ENCODE peak calls at places on chromosomes 6 and 20, in five cellular contexts. A is GM23338, O is lower lobe of right lung, T is osteocyte, X is heart left ventricle. S is an unnamed sample.

GRCh38 chr6:12276332-12276943 is 13.7 kb upstream of the EDN1 start:
- DNase-seq in X (no peak), A (no peak), T (no peak), O (no peak), S (no peak)

GRCh38 chr6:50657513-50657912 is 55.8 kb upstream of the TFAP2D start:
- DNase-seq in X (no peak), O (no peak), T (no peak), A (no peak), S (no peak)

GRCh38 chr20:62318411-62319345 is 15.9 kb downstream of the ADRM1 start:
- DNase-seq in X (no peak), O (no peak), T (no peak), A (no peak), S (no peak)

GRCh38 chr20:14673164-14673563 is 335.8 kb upstream of the FLRT3 start:
- DNase-seq in A (no peak), O (no peak), X (no peak), T (no peak), S (no peak)

GRCh38 chr6:129607581-129608186 is 102.3 kb downstream of the ARHGAP18 start:
- DNase-seq in O (no peak), A (no peak), T (no peak), X (no peak), S (no peak)

GRCh38 chr20:18377896-18378481 is 88.8 kb downstream of the DZANK1 start:
- DNase-seq in T (no peak), X (no peak), O (no peak), A (no peak), S (no peak)

GRCh38 chr6:18034798-18035202 is 47.4 kb upstream of the KIF13A start:
- DNase-seq in A (no peak), T (peak), O (no peak), X (no peak), S (no peak)

GRCh38 chr6:42569102-42570028 is 5.5 kb downstream of the UBR2 start:
- DNase-seq in O (no peak), X (no peak), T (no peak), A (no peak), S (no peak)

GRCh38 chr20:51116765-51117686 is 94.1 kb upstream of the KCNG1 start:
- DNase-seq in T (no peak), X (no peak), A (no peak), O (no peak), S (no peak)

GRCh38 chr6:16694789-16695188 is 66.5 kb downstream of the ATXN1 start:
- DNase-seq in A (no peak), T (no peak), X (no peak), O (no peak), S (no peak)

GRCh38 chr6:61886608-61887259 is 399.3 kb downstream of the KHDRBS2 start:
- DNase-seq in A (peak), O (no peak), X (no peak), T (no peak), S (no peak)

GRCh38 chr6:56540950-56541600 is 101.6 kb downstream of the DST start:
- DNase-seq in X (no peak), O (no peak), T (no peak), A (no peak), S (no peak)

GRCh38 chr20:15310361-15310760 is 972.9 kb upstream of the FLRT3 start:
- DNase-seq in A (no peak), X (no peak), T (no peak), O (no peak), S (no peak)

GRCh38 chr6:11618533-11618932 is 81.0 kb downstream of the TMEM170B start:
- DNase-seq in A (peak), X (no peak), O (no peak), T (no peak), S (no peak)

GRCh38 chr6:152146385-152146784 is 338.9 kb downstream of the ESR1 start:
- DNase-seq in O (no peak), A (no peak), T (no peak), X (no peak), S (no peak)

GRCh38 chr6:129617986-129618385 is 92.0 kb downstream of the ARHGAP18 start:
- DNase-seq in A (no peak), O (no peak), T (no peak), X (no peak), S (no peak)

GRCh38 chr6:30113377-30113759 is 478 bp upstream of the TRIM31 start:
- DNase-seq in A (no peak), T (no peak), X (no peak), O (no peak), S (no peak)

GRCh38 chr6:30112402-30113376 is at the start of gene TRIM31:
- DNase-seq in A (no peak), T (no peak), O (no peak), X (no peak), S (no peak)

GRCh38 chr6:30113843-30114242 is 953 bp upstream of the TRIM31 start:
- DNase-seq in A (no peak), X (no peak), O (no peak), T (no peak), S (no peak)

GRCh38 chr6:30121446-30122065 is 8.7 kb upstream of the TRIM31 start:
- DNase-seq in A (no peak), T (peak), O (no peak), X (no peak), S (no peak)

GRCh38 chr6:30116724-30117123 is 3.8 kb upstream of the TRIM31 start:
- DNase-seq in O (no peak), T (no peak), A (no peak), X (no peak), S (no peak)
- TF ChIP-seq CTCF in O (no peak), T (no peak), A (peak), X (no peak), S (peak)

DNA sequence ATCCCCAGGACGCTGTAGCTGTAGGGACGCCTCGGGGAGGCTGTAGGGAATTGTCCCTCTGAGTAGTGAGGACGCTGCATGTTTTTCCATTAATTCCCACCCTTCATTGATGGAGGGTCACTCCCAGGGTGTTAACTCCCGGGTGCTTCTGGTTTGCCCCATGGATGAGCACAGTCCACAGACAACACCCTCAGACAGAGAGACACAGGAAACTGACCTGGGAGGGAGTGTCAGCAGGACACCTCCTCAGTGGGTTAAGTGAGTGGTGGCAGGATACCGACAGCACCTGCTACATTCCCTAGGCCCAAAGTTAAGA is 53.5 kb downstream of the LINC00237 start:
- DNase-seq in A (no peak), T (no peak), X (no peak), O (no peak), S (no peak)
- TF ChIP-seq CTCF in A (no peak), T (no peak), X (no peak), O (no peak), S (no peak)

GRCh38 chr6:157143171-157143884 is 180.0 kb downstream of the TMEM242 start:
- DNase-seq in O (no peak), T (no peak), A (no peak), X (no peak), S (no peak)

GRCh38 chr6:157137501-157137900 is 185.8 kb downstream of the TMEM242 start:
- DNase-seq in T (no peak), X (no peak), A (no peak), O (no peak), S (no peak)

GRCh38 chr6:157134402-157135074 is 188.8 kb downstream of the TMEM242 start:
- DNase-seq in X (no peak), T (no peak), A (no peak), O (no peak), S (no peak)

GRCh38 chr6:157135691-157136090 is 187.6 kb downstream of the TMEM242 start:
- DNase-seq in A (no peak), T (no peak), X (no peak), O (no peak), S (no peak)

DNA sequence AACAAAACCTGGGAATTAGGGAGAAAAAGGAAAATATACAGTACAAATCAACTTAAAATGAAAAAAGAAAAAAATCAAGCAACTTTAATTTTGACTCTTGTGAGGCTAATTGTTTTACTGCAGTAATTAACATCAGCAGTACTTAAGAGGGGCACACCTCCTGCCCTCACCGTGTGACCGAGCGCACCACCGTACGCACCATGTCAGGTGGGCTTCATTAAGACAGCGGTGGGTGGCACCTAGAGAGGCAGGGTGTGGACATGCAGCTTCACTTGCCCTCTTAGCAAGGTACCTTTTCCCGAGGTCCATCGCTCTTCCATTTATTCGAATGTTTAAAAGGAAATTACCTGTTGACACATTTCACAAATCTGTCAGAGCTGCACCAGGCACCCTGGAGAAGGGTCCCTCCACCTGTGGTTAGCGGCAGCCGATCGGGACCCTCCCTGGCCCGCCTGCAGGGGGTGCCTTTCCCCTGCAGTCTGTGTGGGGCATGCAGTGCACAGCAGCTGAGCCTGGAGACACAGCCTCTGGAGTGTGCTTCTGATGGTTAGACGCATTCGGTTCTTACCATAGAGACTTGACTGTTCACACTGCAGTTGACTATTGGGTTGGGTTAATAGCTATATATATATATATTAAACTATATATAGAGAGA is 184.1 kb downstream of the TMEM242 start:
- DNase-seq in T (no peak), O (no peak), X (no peak), A (peak), S (no peak)
- TF ChIP-seq CTCF in T (peak), O (peak), X (peak), A (peak), S (peak)

GRCh38 chr6:104284872-104285271 is 574.8 kb downstream of the HACE1 start:
- DNase-seq in T (no peak), X (no peak), O (no peak), A (no peak), S (no peak)

GRCh38 chr6:104286641-104287040 is 573.1 kb downstream of the HACE1 start:
- DNase-seq in O (no peak), A (no peak), T (no peak), X (no peak), S (no peak)

GRCh38 chr6:104281370-104281769 is 578.3 kb downstream of the HACE1 start:
- DNase-seq in X (no peak), T (no peak), O (no peak), A (peak), S (no peak)
- TF ChIP-seq CTCF in X (no peak), T (no peak), O (no peak), A (peak), S (no peak)

GRCh38 chr6:40743690-40744446 is 156.7 kb upstream of the LRFN2 start:
- DNase-seq in O (no peak), A (peak), X (no peak), T (no peak), S (no peak)

GRCh38 chr6:40738551-40738950 is 151.4 kb upstream of the LRFN2 start:
- DNase-seq in A (no peak), X (no peak), T (no peak), O (no peak), S (no peak)

GRCh38 chr6:40740518-40740917 is 153.4 kb upstream of the LRFN2 start:
- DNase-seq in A (no peak), O (no peak), T (no peak), X (no peak), S (no peak)

GRCh38 chr6:40744835-40745234 is 157.7 kb upstream of the LRFN2 start:
- DNase-seq in X (no peak), T (no peak), A (no peak), O (no peak), S (no peak)

GRCh38 chr6:40743226-40743625 is 156.1 kb upstream of the LRFN2 start:
- DNase-seq in X (no peak), O (no peak), A (peak), T (no peak), S (no peak)
- TF ChIP-seq CTCF in X (no peak), O (no peak), A (no peak), T (no peak), S (no peak)

GRCh38 chr6:70901324-70901723 is 55.5 kb downstream of the B3GAT2 start:
- DNase-seq in X (no peak), O (no peak), A (no peak), T (no peak), S (no peak)
- TF ChIP-seq CTCF in X (no peak), O (no peak), A (peak), T (peak), S (peak)

DNA sequence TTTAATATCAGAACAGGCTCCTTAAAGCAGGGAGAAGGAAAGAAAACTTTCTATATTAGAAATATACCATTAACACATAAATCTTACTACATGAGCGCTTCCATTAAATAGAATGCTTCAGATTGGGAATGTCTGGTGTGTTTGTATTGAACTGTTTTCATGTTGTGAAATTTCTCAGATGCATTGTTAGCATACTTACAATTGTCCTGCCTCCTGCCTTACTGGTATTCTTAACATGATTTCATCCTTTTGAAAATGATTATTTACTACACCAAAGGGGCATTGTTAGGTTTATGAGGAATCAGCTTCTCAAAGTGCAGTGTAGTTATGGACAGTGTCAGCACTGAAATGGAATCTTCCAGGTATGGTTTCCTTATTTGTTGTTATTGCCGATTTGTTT is 145.6 kb downstream of the MTFR2 start:
- DNase-seq in A (no peak), O (no peak), T (no peak), X (no peak), S (no peak)
- TF ChIP-seq CTCF in A (no peak), O (no peak), T (no peak), X (no peak), S (no peak)

DNA sequence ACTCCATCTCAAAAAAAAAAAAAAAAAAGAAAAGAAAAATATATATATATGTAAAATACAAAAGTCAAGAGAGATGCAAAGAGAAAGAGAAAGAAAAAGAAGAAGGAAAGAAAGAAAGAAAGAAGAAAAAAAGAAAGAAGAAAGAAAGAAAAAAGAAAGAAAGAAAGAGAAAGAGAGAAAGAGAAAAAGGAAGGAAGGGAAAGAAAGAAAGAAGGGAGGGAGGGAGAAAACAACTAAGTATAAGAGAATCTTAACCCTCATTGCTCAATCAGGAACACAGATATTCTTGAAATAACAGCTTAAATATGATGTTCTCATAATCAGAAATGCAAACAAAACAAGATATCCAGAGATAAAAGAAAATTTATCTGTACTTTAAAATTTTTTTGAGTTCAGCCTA is 54.4 kb upstream of the MARCKS start:
- DNase-seq in O (no peak), T (no peak), A (no peak), X (no peak), S (no peak)
- TF ChIP-seq CTCF in O (no peak), T (no peak), A (no peak), X (no peak), S (no peak)

DNA sequence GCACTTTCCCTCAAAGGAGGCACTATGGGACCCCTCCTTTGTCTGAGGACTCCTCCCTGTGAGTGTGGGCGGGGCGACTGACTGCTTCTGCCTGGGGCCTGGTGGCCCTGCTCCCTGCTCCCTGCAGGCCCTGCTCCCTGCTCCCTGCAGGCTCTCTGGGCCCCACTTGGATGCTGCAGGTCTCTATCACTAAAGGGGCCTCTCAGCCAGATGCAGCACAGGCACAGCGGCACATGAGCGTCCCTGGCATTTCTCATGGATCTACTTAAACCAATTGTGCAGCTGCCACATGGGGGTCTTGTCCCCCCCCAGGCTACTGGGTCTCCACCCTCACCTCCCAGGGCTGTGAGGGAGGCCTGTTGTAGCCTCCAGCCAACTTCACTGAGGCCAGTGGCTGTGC is 7.8 kb downstream of the EEF1A2 start:
- DNase-seq in T (no peak), A (no peak), X (peak), O (no peak), S (no peak)
- TF ChIP-seq CTCF in T (no peak), A (no peak), X (no peak), O (no peak), S (no peak)

S was measured in type B pancreatic cell.